ENCODE peak calls at places on chromosomes 5 and 9, in five cellular contexts. R is H1, A is HCEC 1CT, C is T follicular helper cell, B is pancreas. H is an unnamed sample.

GRCh38 chr5:93512799-93513198 is 68.2 kb downstream of the NR2F1-AS1 start:
- DNase-seq in R (no peak), A (peak; percentile 92), C (no peak), B (no peak), H (no peak)

GRCh38 chr5:160096178-160096577 is 23.1 kb downstream of the PWWP2A start:
- DNase-seq in R (no peak), A (no peak), C (no peak), B (no peak), H (no peak)

GRCh38 chr9:127360829-127361228 is 36.1 kb upstream of the SLC2A8 start:
- DNase-seq in R (peak; percentile 34), A (peak; percentile 21), C (no peak), B (no peak), H (peak; percentile 31)

GRCh38 chr5:151085517-151086031 is 4.7 kb upstream of the TNIP1 start:
- DNase-seq in R (no peak), A (no peak), C (peak; percentile 49), B (no peak), H (no peak)

GRCh38 chr9:120032639-120033038 is 547.3 kb downstream of the CDK5RAP2 start:
- DNase-seq in R (no peak), A (no peak), C (no peak), B (no peak), H (no peak)

GRCh38 chr5:110027527-110028322 is 338.0 kb downstream of the MAN2A1 start:
- DNase-seq in R (no peak), A (no peak), C (no peak), B (no peak), H (no peak)

GRCh38 chr9:98415782-98416181 is 160.3 kb upstream of the TBC1D2 start:
- DNase-seq in R (no peak), A (no peak), C (no peak), B (no peak), H (no peak)

GRCh38 chr5:133453084-133453765 is 159.1 kb downstream of the FSTL4 start:
- DNase-seq in R (no peak), A (no peak), C (no peak), B (no peak), H (no peak)

GRCh38 chr5:90866333-90866732 is 307.7 kb downstream of the ADGRV1 start:
- DNase-seq in R (no peak), A (peak; percentile 56), C (no peak), B (no peak), H (no peak)

GRCh38 chr5:100623719-100624118 is 88.5 kb downstream of the FAM174A start:
- DNase-seq in R (no peak), A (peak; percentile 37), C (no peak), B (no peak), H (no peak)

H was measured in iPS DF 6.9.